ENCODE peak calls at places on chromosomes 11 and 22, in six cellular contexts. N is KBM-7, I is astrocyte, U is aorta, P is putamen, M is adrenal gland. X is an unnamed sample.

GRCh38 chr11:67665537-67666302 is 8.7 kb downstream of the ALDH3B2 start:
- DNase-seq in M (peak), U (no peak), P (no peak), N (no peak), I (no peak), X (no peak)

GRCh38 chr11:132142102-132142501 is 771.7 kb downstream of the NTM start:
- DNase-seq in I (no peak), U (no peak), P (no peak), N (no peak), M (no peak), X (no peak)

GRCh38 chr11:44095506-44096359 is at the start of gene EXT2:
- DNase-seq in U (peak), N (peak), I (peak), P (peak), M (peak), X (peak)

GRCh38 chr11:113540416-113541330 is 65.5 kb upstream of the DRD2 start:
- DNase-seq in P (no peak), M (no peak), I (no peak), U (no peak), N (no peak), X (no peak)

GRCh38 chr11:64787526-64788320 is 9.4 kb upstream of the SF1 start:
- DNase-seq in U (peak), P (no peak), I (no peak), N (peak), M (peak), X (peak)

GRCh38 chr22:38569181-38569971 is 607 bp downstream of the DMC1 start:
- DNase-seq in M (no peak), I (no peak), U (no peak), P (no peak), N (no peak), X (no peak)

GRCh38 chr22:29128891-29129643 is 56.2 kb downstream of the KREMEN1 start:
- DNase-seq in I (peak), M (no peak), P (no peak), N (no peak), U (no peak), X (no peak)

GRCh38 chr11:126354631-126355323 is 709 bp upstream of the ST3GAL4 start:
- DNase-seq in N (no peak), U (peak), M (no peak), I (no peak), P (no peak), X (no peak)